ENCODE peak calls at places on chromosomes 2 and 18, in six cellular contexts. One of them, this sample, is unnamed.

GRCh38 chr2:239311132-239312040 is 89.4 kb downstream of the HDAC4 start:
- DNase-seq in heart left ventricle: no peak
- DNase-seq in RWPE2: peak; percentile 26
- DNase-seq in fibroblast of mammary gland: peak; percentile 36
- DNase-seq in HFFc6: no peak
- DNase-seq in progenitor cell of endocrine pancreas: peak; percentile 2
- DNase-seq in this sample: no peak

GRCh38 chr18:61435064-61435652 is 101.9 kb downstream of the CDH20 start:
- DNase-seq in heart left ventricle: no peak
- DNase-seq in RWPE2: no peak
- DNase-seq in fibroblast of mammary gland: peak; percentile 19
- DNase-seq in HFFc6: peak; percentile 13
- DNase-seq in progenitor cell of endocrine pancreas: no peak
- DNase-seq in this sample: peak; percentile 12

GRCh38 chr2:98445167-98445522 is 487 bp downstream of the INPP4A start:
- DNase-seq in heart left ventricle: no peak
- DNase-seq in RWPE2: no peak
- DNase-seq in fibroblast of mammary gland: no peak
- DNase-seq in HFFc6: no peak
- DNase-seq in progenitor cell of endocrine pancreas: no peak
- DNase-seq in this sample: peak; percentile 44

GRCh38 chr2:31802711-31803110 is 208.1 kb downstream of the MEMO1 start:
- DNase-seq in heart left ventricle: no peak
- DNase-seq in RWPE2: no peak
- DNase-seq in fibroblast of mammary gland: no peak
- DNase-seq in HFFc6: no peak
- DNase-seq in progenitor cell of endocrine pancreas: no peak
- DNase-seq in this sample: no peak

GRCh38 chr2:199804831-199805230 is 46.2 kb downstream of the FTCDNL1 start:
- DNase-seq in heart left ventricle: no peak
- DNase-seq in RWPE2: no peak
- DNase-seq in fibroblast of mammary gland: no peak
- DNase-seq in HFFc6: no peak
- DNase-seq in progenitor cell of endocrine pancreas: no peak
- DNase-seq in this sample: no peak

GRCh38 chr18:22538463-22538862 is 120.7 kb upstream of the CTAGE1 start:
- DNase-seq in heart left ventricle: peak; percentile 74
- DNase-seq in RWPE2: no peak
- DNase-seq in fibroblast of mammary gland: peak; percentile 93
- DNase-seq in HFFc6: no peak
- DNase-seq in progenitor cell of endocrine pancreas: no peak
- DNase-seq in this sample: no peak

GRCh38 chr2:219675206-219675605 is 47.8 kb downstream of the SLC4A3 start:
- DNase-seq in heart left ventricle: no peak
- DNase-seq in RWPE2: no peak
- DNase-seq in fibroblast of mammary gland: no peak
- DNase-seq in HFFc6: no peak
- DNase-seq in progenitor cell of endocrine pancreas: no peak
- DNase-seq in this sample: no peak

GRCh38 chr2:120914839-120915521 is 179.3 kb downstream of the GLI2 start:
- DNase-seq in heart left ventricle: peak; percentile 89
- DNase-seq in RWPE2: peak; percentile 81
- DNase-seq in fibroblast of mammary gland: peak; percentile 86
- DNase-seq in HFFc6: peak; percentile 92
- DNase-seq in progenitor cell of endocrine pancreas: no peak
- DNase-seq in this sample: no peak

DNA sequence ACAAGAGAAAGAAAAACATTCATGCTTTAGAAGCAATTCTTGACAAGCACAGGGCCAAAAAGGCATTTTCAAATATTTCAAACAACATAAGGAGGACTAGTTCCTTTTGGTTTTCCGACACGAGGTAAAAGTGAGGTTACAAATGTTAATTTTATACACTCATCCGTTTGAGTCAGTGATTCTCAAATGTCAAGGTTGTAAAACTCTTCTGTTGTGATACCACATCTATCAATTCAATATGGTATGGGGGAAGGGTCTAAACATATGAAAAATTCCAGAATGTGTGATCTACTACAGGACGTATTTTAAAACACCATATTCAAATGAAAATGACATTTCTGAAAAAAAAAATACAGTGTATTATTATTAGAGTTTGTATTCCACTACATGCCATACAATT is 52.7 kb downstream of the TGIF1 start:
- DNase-seq in heart left ventricle: no peak
- DNase-seq in RWPE2: no peak
- DNase-seq in fibroblast of mammary gland: no peak
- DNase-seq in HFFc6: no peak
- DNase-seq in progenitor cell of endocrine pancreas: no peak
- DNase-seq in this sample: no peak
- TF ChIP-seq CTCF in heart left ventricle: no peak
- TF ChIP-seq CTCF in RWPE2: no peak
- TF ChIP-seq CTCF in fibroblast of mammary gland: no peak
- TF ChIP-seq CTCF in HFFc6: no peak
- TF ChIP-seq CTCF in progenitor cell of endocrine pancreas: no peak
- TF ChIP-seq CTCF in this sample: no peak

GRCh38 chr2:191835539-191836350 is 11.1 kb downstream of the CAVIN2 start:
- DNase-seq in heart left ventricle: no peak
- DNase-seq in RWPE2: no peak
- DNase-seq in fibroblast of mammary gland: peak; percentile 42
- DNase-seq in HFFc6: peak; percentile 68
- DNase-seq in progenitor cell of endocrine pancreas: no peak
- DNase-seq in this sample: no peak
- TF ChIP-seq CTCF in heart left ventricle: peak; percentile 5
- TF ChIP-seq CTCF in RWPE2: no peak
- TF ChIP-seq CTCF in fibroblast of mammary gland: no peak
- TF ChIP-seq CTCF in HFFc6: peak; percentile 31
- TF ChIP-seq CTCF in progenitor cell of endocrine pancreas: no peak
- TF ChIP-seq CTCF in this sample: no peak

GRCh38 chr2:150485871-150486538 is 1.5 kb downstream of the RND3 start:
- DNase-seq in heart left ventricle: peak; percentile 86
- DNase-seq in RWPE2: peak; percentile 83
- DNase-seq in fibroblast of mammary gland: peak; percentile 78
- DNase-seq in HFFc6: peak; percentile 74
- DNase-seq in progenitor cell of endocrine pancreas: peak; percentile 52
- DNase-seq in this sample: no peak
- TF ChIP-seq CTCF in heart left ventricle: no peak
- TF ChIP-seq CTCF in RWPE2: no peak
- TF ChIP-seq CTCF in fibroblast of mammary gland: no peak
- TF ChIP-seq CTCF in HFFc6: no peak
- TF ChIP-seq CTCF in progenitor cell of endocrine pancreas: peak; percentile 27
- TF ChIP-seq CTCF in this sample: no peak

GRCh38 chr18:2087877-2088673 is 483.2 kb downstream of the METTL4 start:
- DNase-seq in heart left ventricle: peak; percentile 66
- DNase-seq in RWPE2: no peak
- DNase-seq in fibroblast of mammary gland: no peak
- DNase-seq in HFFc6: no peak
- DNase-seq in progenitor cell of endocrine pancreas: no peak
- DNase-seq in this sample: no peak

GRCh38 chr18:2086439-2086838 is 484.9 kb downstream of the METTL4 start:
- DNase-seq in heart left ventricle: no peak
- DNase-seq in RWPE2: no peak
- DNase-seq in fibroblast of mammary gland: no peak
- DNase-seq in HFFc6: no peak
- DNase-seq in progenitor cell of endocrine pancreas: no peak
- DNase-seq in this sample: no peak

GRCh38 chr18:2089416-2089815 is 481.9 kb downstream of the METTL4 start:
- DNase-seq in heart left ventricle: no peak
- DNase-seq in RWPE2: no peak
- DNase-seq in fibroblast of mammary gland: no peak
- DNase-seq in HFFc6: no peak
- DNase-seq in progenitor cell of endocrine pancreas: no peak
- DNase-seq in this sample: no peak

GRCh38 chr18:2082676-2083075 is 488.6 kb downstream of the METTL4 start:
- DNase-seq in heart left ventricle: no peak
- DNase-seq in RWPE2: no peak
- DNase-seq in fibroblast of mammary gland: no peak
- DNase-seq in HFFc6: no peak
- DNase-seq in progenitor cell of endocrine pancreas: no peak
- DNase-seq in this sample: no peak

GRCh38 chr18:2083691-2084090 is 487.6 kb downstream of the METTL4 start:
- DNase-seq in heart left ventricle: no peak
- DNase-seq in RWPE2: no peak
- DNase-seq in fibroblast of mammary gland: no peak
- DNase-seq in HFFc6: no peak
- DNase-seq in progenitor cell of endocrine pancreas: no peak
- DNase-seq in this sample: no peak
- TF ChIP-seq CTCF in heart left ventricle: no peak
- TF ChIP-seq CTCF in RWPE2: peak; percentile 56
- TF ChIP-seq CTCF in fibroblast of mammary gland: no peak
- TF ChIP-seq CTCF in HFFc6: no peak
- TF ChIP-seq CTCF in progenitor cell of endocrine pancreas: peak; percentile 48
- TF ChIP-seq CTCF in this sample: no peak